ENCODE peak calls at places on chromosomes 16 and 17, in five cellular contexts. One of them, this sample, is unnamed.

GRCh38 chr16:27374794-27375499 is 27.0 kb upstream of the IL21R start:
- DNase-seq in ovary: peak
- DNase-seq in prostate gland: peak
- DNase-seq in A549: peak
- DNase-seq in K562: peak
- DNase-seq in this sample: peak

GRCh38 chr17:251531-251930 is 70.1 kb upstream of the DOC2B start:
- DNase-seq in ovary: peak
- DNase-seq in prostate gland: no peak
- DNase-seq in A549: no peak
- DNase-seq in K562: no peak
- DNase-seq in this sample: no peak

GRCh38 chr16:77974883-77975282 is 47.5 kb upstream of the CLEC3A start:
- DNase-seq in ovary: no peak
- DNase-seq in prostate gland: no peak
- DNase-seq in A549: no peak
- DNase-seq in K562: peak
- DNase-seq in this sample: peak

GRCh38 chr17:17365476-17366110 is 62.4 kb downstream of the NT5M start:
- DNase-seq in ovary: no peak
- DNase-seq in prostate gland: no peak
- DNase-seq in A549: no peak
- DNase-seq in K562: no peak
- DNase-seq in this sample: no peak

GRCh38 chr17:40533896-40534295 is 31.4 kb downstream of the CCR7 start:
- DNase-seq in ovary: peak
- DNase-seq in prostate gland: no peak
- DNase-seq in A549: no peak
- DNase-seq in K562: no peak
- DNase-seq in this sample: no peak

GRCh38 chr16:27221576-27222498 is 18.5 kb downstream of the KDM8 start:
- DNase-seq in ovary: no peak
- DNase-seq in prostate gland: no peak
- DNase-seq in A549: no peak
- DNase-seq in K562: no peak
- DNase-seq in this sample: no peak

GRCh38 chr17:82752371-82753200 is 721 bp downstream of the TBCD start:
- DNase-seq in ovary: no peak
- DNase-seq in prostate gland: no peak
- DNase-seq in A549: peak
- DNase-seq in K562: peak
- DNase-seq in this sample: peak

GRCh38 chr17:1645207-1646171 is at the start of gene SCARF1:
- DNase-seq in ovary: no peak
- DNase-seq in prostate gland: no peak
- DNase-seq in A549: no peak
- DNase-seq in K562: no peak
- DNase-seq in this sample: no peak

GRCh38 chr17:75048396-75048933 is 1.4 kb downstream of the KCTD2 start:
- DNase-seq in ovary: peak
- DNase-seq in prostate gland: no peak
- DNase-seq in A549: no peak
- DNase-seq in K562: no peak
- DNase-seq in this sample: no peak

GRCh38 chr17:2214047-2214717 is 89.4 kb downstream of the SMG6 start:
- DNase-seq in ovary: peak
- DNase-seq in prostate gland: no peak
- DNase-seq in A549: no peak
- DNase-seq in K562: peak
- DNase-seq in this sample: peak

GRCh38 chr16:57039148-57039812 is 49.9 kb downstream of the NLRC5 start:
- DNase-seq in ovary: no peak
- DNase-seq in prostate gland: no peak
- DNase-seq in A549: no peak
- DNase-seq in K562: no peak
- DNase-seq in this sample: no peak

GRCh38 chr17:46160169-46160568 is 33.1 kb downstream of the KANSL1 start:
- DNase-seq in ovary: no peak
- DNase-seq in prostate gland: no peak
- DNase-seq in A549: no peak
- DNase-seq in K562: no peak
- DNase-seq in this sample: no peak

GRCh38 chr16:11482946-11483748 is 103.6 kb downstream of the LITAF start:
- DNase-seq in ovary: no peak
- DNase-seq in prostate gland: no peak
- DNase-seq in A549: no peak
- DNase-seq in K562: no peak
- DNase-seq in this sample: no peak

GRCh38 chr16:11479916-11480315 is 106.8 kb downstream of the LITAF start:
- DNase-seq in ovary: no peak
- DNase-seq in prostate gland: no peak
- DNase-seq in A549: no peak
- DNase-seq in K562: no peak
- DNase-seq in this sample: no peak

GRCh38 chr16:11481987-11482386 is 104.7 kb downstream of the LITAF start:
- DNase-seq in ovary: no peak
- DNase-seq in prostate gland: no peak
- DNase-seq in A549: no peak
- DNase-seq in K562: no peak
- DNase-seq in this sample: no peak

GRCh38 chr16:11478431-11479119 is 108.1 kb downstream of the LITAF start:
- DNase-seq in ovary: no peak
- DNase-seq in prostate gland: no peak
- DNase-seq in A549: no peak
- DNase-seq in K562: no peak
- DNase-seq in this sample: no peak

GRCh38 chr16:11480634-11481033 is 106.1 kb downstream of the LITAF start:
- DNase-seq in ovary: no peak
- DNase-seq in prostate gland: no peak
- DNase-seq in A549: no peak
- DNase-seq in K562: no peak
- DNase-seq in this sample: no peak
- TF ChIP-seq POLR2A in ovary: no peak
- TF ChIP-seq POLR2A in prostate gland: no peak
- TF ChIP-seq POLR2A in A549: no peak
- TF ChIP-seq POLR2A in K562: no peak
- TF ChIP-seq POLR2A in this sample: no peak

GRCh38 chr16:1458977-1459341 is 14.6 kb upstream of the CCDC154 start:
- DNase-seq in ovary: no peak
- DNase-seq in prostate gland: no peak
- DNase-seq in A549: no peak
- DNase-seq in K562: no peak
- DNase-seq in this sample: no peak
- TF ChIP-seq POLR2A in ovary: no peak
- TF ChIP-seq POLR2A in prostate gland: no peak
- TF ChIP-seq POLR2A in A549: no peak
- TF ChIP-seq POLR2A in K562: no peak
- TF ChIP-seq POLR2A in this sample: no peak

GRCh38 chr17:44217738-44218343 is 1.6 kb downstream of the UBTF start:
- DNase-seq in ovary: no peak
- DNase-seq in prostate gland: no peak
- DNase-seq in A549: no peak
- DNase-seq in K562: peak
- DNase-seq in this sample: no peak

GRCh38 chr17:44219636-44220210 is at the start of gene UBTF:
- DNase-seq in ovary: peak
- DNase-seq in prostate gland: peak
- DNase-seq in A549: no peak
- DNase-seq in K562: peak
- DNase-seq in this sample: peak

GRCh38 chr17:44219126-44219635 is 294 bp downstream of the UBTF start:
- DNase-seq in ovary: peak
- DNase-seq in prostate gland: peak
- DNase-seq in A549: peak
- DNase-seq in K562: peak
- DNase-seq in this sample: peak

GRCh38 chr17:44216674-44217073 is 2.8 kb downstream of the UBTF start:
- DNase-seq in ovary: no peak
- DNase-seq in prostate gland: no peak
- DNase-seq in A549: no peak
- DNase-seq in K562: no peak
- DNase-seq in this sample: no peak

GRCh38 chr17:44218344-44219125 is 940 bp downstream of the UBTF start:
- DNase-seq in ovary: peak
- DNase-seq in prostate gland: peak
- DNase-seq in A549: peak
- DNase-seq in K562: peak
- DNase-seq in this sample: peak
- TF ChIP-seq POLR2A in ovary: peak
- TF ChIP-seq POLR2A in prostate gland: peak
- TF ChIP-seq POLR2A in A549: peak
- TF ChIP-seq POLR2A in K562: no peak
- TF ChIP-seq POLR2A in this sample: no peak

GRCh38 chr17:80270104-80270503 is 9.5 kb downstream of the RNF213 start:
- DNase-seq in ovary: no peak
- DNase-seq in prostate gland: no peak
- DNase-seq in A549: no peak
- DNase-seq in K562: no peak
- DNase-seq in this sample: no peak
- TF ChIP-seq POLR2A in ovary: no peak
- TF ChIP-seq POLR2A in prostate gland: no peak
- TF ChIP-seq POLR2A in A549: no peak
- TF ChIP-seq POLR2A in K562: no peak
- TF ChIP-seq POLR2A in this sample: no peak

GRCh38 chr16:88477631-88478030 is 24.6 kb downstream of the ZFPM1 start:
- DNase-seq in ovary: no peak
- DNase-seq in prostate gland: no peak
- DNase-seq in A549: no peak
- DNase-seq in K562: no peak
- DNase-seq in this sample: no peak

GRCh38 chr16:88475037-88475436 is 22.0 kb downstream of the ZFPM1 start:
- DNase-seq in ovary: no peak
- DNase-seq in prostate gland: no peak
- DNase-seq in A549: no peak
- DNase-seq in K562: no peak
- DNase-seq in this sample: no peak

GRCh38 chr16:88478115-88478514 is 25.0 kb downstream of the ZFPM1 start:
- DNase-seq in ovary: no peak
- DNase-seq in prostate gland: no peak
- DNase-seq in A549: no peak
- DNase-seq in K562: no peak
- DNase-seq in this sample: peak

GRCh38 chr16:88476203-88476602 is 23.1 kb downstream of the ZFPM1 start:
- DNase-seq in ovary: no peak
- DNase-seq in prostate gland: no peak
- DNase-seq in A549: no peak
- DNase-seq in K562: no peak
- DNase-seq in this sample: no peak

DNA sequence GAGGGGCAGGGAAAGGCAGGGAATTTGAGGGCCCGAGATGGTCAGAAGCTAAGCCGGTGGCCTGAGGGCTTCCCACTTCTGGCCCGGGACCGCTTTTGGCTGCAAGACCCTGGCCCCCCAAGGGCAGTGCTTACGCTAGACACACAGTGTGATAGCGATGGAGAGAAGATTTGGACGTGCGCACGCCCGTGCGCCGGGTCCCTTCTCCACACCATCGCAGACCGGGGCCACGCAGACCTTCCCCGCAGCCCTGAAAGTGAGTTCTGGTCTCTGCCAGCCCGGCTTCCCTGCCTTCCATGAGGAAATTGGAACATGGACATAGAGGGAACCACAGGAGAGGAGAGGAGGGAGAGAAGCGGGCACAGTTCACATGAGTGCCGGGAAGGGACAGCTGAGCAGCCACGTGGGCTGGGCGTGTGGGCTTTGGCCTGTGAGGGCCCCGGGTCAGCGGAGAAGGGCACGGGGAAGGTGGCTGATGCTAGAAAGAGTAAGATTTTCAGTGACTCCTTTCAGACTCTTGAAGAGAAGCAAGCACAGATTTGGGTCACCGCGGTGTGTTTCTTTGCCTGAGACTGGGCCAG is 23.8 kb downstream of the ZFPM1 start:
- DNase-seq in ovary: no peak
- DNase-seq in prostate gland: no peak
- DNase-seq in A549: no peak
- DNase-seq in K562: no peak
- DNase-seq in this sample: no peak
- TF ChIP-seq POLR2A in ovary: no peak
- TF ChIP-seq POLR2A in prostate gland: no peak
- TF ChIP-seq POLR2A in A549: no peak
- TF ChIP-seq POLR2A in K562: no peak
- TF ChIP-seq POLR2A in this sample: no peak

GRCh38 chr16:67462279-67462655 is 18.7 kb downstream of the ATP6V0D1 start:
- DNase-seq in ovary: no peak
- DNase-seq in prostate gland: no peak
- DNase-seq in A549: no peak
- DNase-seq in K562: no peak
- DNase-seq in this sample: peak

GRCh38 chr16:67464565-67464964 is 16.4 kb downstream of the ATP6V0D1 start:
- DNase-seq in ovary: no peak
- DNase-seq in prostate gland: no peak
- DNase-seq in A549: no peak
- DNase-seq in K562: no peak
- DNase-seq in this sample: no peak

GRCh38 chr16:67461600-67462278 is 19.2 kb downstream of the ATP6V0D1 start:
- DNase-seq in ovary: no peak
- DNase-seq in prostate gland: peak
- DNase-seq in A549: no peak
- DNase-seq in K562: no peak
- DNase-seq in this sample: no peak

GRCh38 chr16:67463691-67464090 is 17.3 kb downstream of the ATP6V0D1 start:
- DNase-seq in ovary: no peak
- DNase-seq in prostate gland: no peak
- DNase-seq in A549: no peak
- DNase-seq in K562: no peak
- DNase-seq in this sample: no peak

GRCh38 chr16:67463059-67463458 is 17.9 kb downstream of the ATP6V0D1 start:
- DNase-seq in ovary: no peak
- DNase-seq in prostate gland: peak
- DNase-seq in A549: no peak
- DNase-seq in K562: no peak
- DNase-seq in this sample: no peak
- TF ChIP-seq POLR2A in ovary: no peak
- TF ChIP-seq POLR2A in prostate gland: no peak
- TF ChIP-seq POLR2A in A549: no peak
- TF ChIP-seq POLR2A in K562: no peak
- TF ChIP-seq POLR2A in this sample: no peak